ENCODE peak calls at places on chromosome X, in five cellular contexts. One of them, this sample, is unnamed.

GRCh38 chrX:22527302-22527701 is 254.6 kb downstream of the CBLL2 start:
- DNase-seq in GM23338: no peak
- DNase-seq in trophoblast cell: no peak
- DNase-seq in kidney tubule cell: no peak
- DNase-seq in T-helper 2 cell: no peak
- DNase-seq in this sample: no peak

GRCh38 chrX:149230689-149231088 is 274.4 kb downstream of the IDS start:
- DNase-seq in GM23338: no peak
- DNase-seq in trophoblast cell: no peak
- DNase-seq in kidney tubule cell: no peak
- DNase-seq in T-helper 2 cell: no peak
- DNase-seq in this sample: no peak

GRCh38 chrX:114635986-114636385 is 52.1 kb downstream of the HTR2C start:
- DNase-seq in GM23338: peak
- DNase-seq in trophoblast cell: no peak
- DNase-seq in T-helper 2 cell: no peak
- DNase-seq in kidney tubule cell: no peak
- DNase-seq in this sample: no peak

GRCh38 chrX:81615979-81616378 is 414.1 kb downstream of the SH3BGRL start:
- DNase-seq in kidney tubule cell: no peak
- DNase-seq in GM23338: no peak
- DNase-seq in T-helper 2 cell: no peak
- DNase-seq in trophoblast cell: no peak
- DNase-seq in this sample: no peak

GRCh38 chrX:130120746-130121504 is 10.6 kb upstream of the ELF4 start:
- DNase-seq in trophoblast cell: peak
- DNase-seq in kidney tubule cell: peak
- DNase-seq in GM23338: peak
- DNase-seq in T-helper 2 cell: peak
- DNase-seq in this sample: peak

GRCh38 chrX:617401-617800 is 13.2 kb upstream of the SHOX start:
- DNase-seq in T-helper 2 cell: no peak
- DNase-seq in GM23338: no peak
- DNase-seq in trophoblast cell: no peak
- DNase-seq in kidney tubule cell: no peak
- DNase-seq in this sample: no peak

GRCh38 chrX:21926527-21927278 is 13.8 kb upstream of the SMS start:
- DNase-seq in trophoblast cell: peak
- DNase-seq in kidney tubule cell: peak
- DNase-seq in GM23338: peak
- DNase-seq in T-helper 2 cell: no peak
- DNase-seq in this sample: no peak

GRCh38 chrX:103197721-103198306 is 17.1 kb upstream of the BEX4 start:
- DNase-seq in T-helper 2 cell: no peak
- DNase-seq in kidney tubule cell: peak
- DNase-seq in trophoblast cell: no peak
- DNase-seq in GM23338: no peak
- DNase-seq in this sample: no peak

GRCh38 chrX:153565996-153566580 is 32.9 kb downstream of the CCNQ start:
- DNase-seq in T-helper 2 cell: no peak
- DNase-seq in trophoblast cell: no peak
- DNase-seq in kidney tubule cell: no peak
- DNase-seq in GM23338: peak
- DNase-seq in this sample: no peak

GRCh38 chrX:13414006-13414647 is 94.3 kb upstream of the ATXN3L start:
- DNase-seq in T-helper 2 cell: no peak
- DNase-seq in kidney tubule cell: no peak
- DNase-seq in trophoblast cell: no peak
- DNase-seq in GM23338: peak
- DNase-seq in this sample: no peak

GRCh38 chrX:24479924-24480722 is 15.0 kb downstream of the PDK3 start:
- DNase-seq in T-helper 2 cell: peak
- DNase-seq in kidney tubule cell: peak
- DNase-seq in GM23338: no peak
- DNase-seq in trophoblast cell: peak
- DNase-seq in this sample: peak

GRCh38 chrX:19280636-19281035 is 63.1 kb upstream of the PDHA1 start:
- DNase-seq in GM23338: no peak
- DNase-seq in kidney tubule cell: no peak
- DNase-seq in T-helper 2 cell: no peak
- DNase-seq in trophoblast cell: no peak
- DNase-seq in this sample: no peak

GRCh38 chrX:38985375-38985774 is 184.1 kb downstream of the MID1IP1 start:
- DNase-seq in kidney tubule cell: no peak
- DNase-seq in T-helper 2 cell: no peak
- DNase-seq in trophoblast cell: no peak
- DNase-seq in GM23338: peak
- DNase-seq in this sample: peak

GRCh38 chrX:68929332-68930150 is 100.7 kb downstream of the EFNB1 start:
- DNase-seq in trophoblast cell: peak
- DNase-seq in GM23338: no peak
- DNase-seq in T-helper 2 cell: no peak
- DNase-seq in kidney tubule cell: peak
- DNase-seq in this sample: no peak

GRCh38 chrX:96112689-96113088 is 572.0 kb upstream of the DIAPH2 start:
- DNase-seq in trophoblast cell: no peak
- DNase-seq in GM23338: no peak
- DNase-seq in T-helper 2 cell: no peak
- DNase-seq in kidney tubule cell: no peak
- DNase-seq in this sample: no peak